ENCODE peak calls at places on chromosome 21, in seven cellular contexts. Z is naive thymus-derived CD4-positive, alpha-beta T cell; D is CD4-positive, alpha-beta memory T cell; F is stomach; L is astrocyte of the spinal cord; X is cardiac fibroblast; W is ascending aorta. G is an unnamed sample.

GRCh38 chr21:30463713-30464112 is 16.5 kb downstream of the KRTAP19-1 start:
- DNase-seq in Z (no peak), D (no peak), F (no peak), L (no peak), X (no peak), W (no peak), G (no peak)

GRCh38 chr21:41142051-41142795 is 25.7 kb upstream of the BACE2 start:
- DNase-seq in Z (no peak), D (no peak), F (no peak), L (peak; percentile 58), X (peak; percentile 54), W (peak; percentile 76), G (no peak)

GRCh38 chr21:25934771-25935224 is 200.0 kb downstream of the GABPA start:
- DNase-seq in Z (no peak), D (no peak), F (peak; percentile 75), L (peak; percentile 96), X (peak; percentile 94), W (peak; percentile 94), G (no peak)

GRCh38 chr21:41220208-41220733 is 52.3 kb downstream of the BACE2 start:
- DNase-seq in Z (no peak), D (no peak), F (no peak), L (no peak), X (peak; percentile 25), W (no peak), G (no peak)

GRCh38 chr21:44353200-44353970 is at the start of gene TRPM2:
- DNase-seq in Z (peak; percentile 56), D (no peak), F (peak; percentile 40), L (no peak), X (peak; percentile 43), W (no peak), G (peak; percentile 70)

GRCh38 chr21:44737706-44738354 is 26.5 kb upstream of the TSPEAR start:
- DNase-seq in Z (no peak), D (no peak), F (no peak), L (peak; percentile 62), X (peak; percentile 17), W (no peak), G (no peak)

GRCh38 chr21:25350056-25350455 is 257.2 kb downstream of the MRPL39 start:
- DNase-seq in Z (no peak), D (no peak), F (no peak), L (peak; percentile 61), X (peak; percentile 49), W (no peak), G (no peak)

GRCh38 chr21:29656504-29657227 is 283.1 kb downstream of the GRIK1 start:
- DNase-seq in Z (no peak), D (no peak), F (no peak), L (peak; percentile 86), X (peak; percentile 64), W (no peak), G (no peak)

GRCh38 chr21:43734830-43735229 is 15.9 kb downstream of the PDXK start:
- DNase-seq in Z (no peak), D (no peak), F (peak; percentile 54), L (peak; percentile 74), X (peak; percentile 88), W (no peak), G (no peak)

GRCh38 chr21:44527156-44527982 is 12.6 kb downstream of the KRTAP10-1 start:
- DNase-seq in Z (no peak), D (no peak), F (no peak), L (no peak), X (no peak), W (peak; percentile 42), G (no peak)

GRCh38 chr21:29155933-29156260 is 25.5 kb downstream of the MAP3K7CL start:
- DNase-seq in Z (no peak), D (no peak), F (no peak), L (no peak), X (no peak), W (no peak), G (no peak)

GRCh38 chr21:14879458-14879857 is 185.3 kb downstream of the NRIP1 start:
- DNase-seq in Z (no peak), D (no peak), F (no peak), L (no peak), X (no peak), W (no peak), G (no peak)

GRCh38 chr21:34952701-34953100 is 96.4 kb downstream of the RUNX1 start:
- DNase-seq in Z (no peak), D (no peak), F (no peak), L (no peak), X (no peak), W (no peak), G (no peak)

GRCh38 chr21:31493350-31493880 is 149.4 kb upstream of the TIAM1 start:
- DNase-seq in Z (no peak), D (no peak), F (no peak), L (no peak), X (no peak), W (no peak), G (no peak)

GRCh38 chr21:31490471-31490870 is 146.4 kb upstream of the TIAM1 start:
- DNase-seq in Z (no peak), D (no peak), F (no peak), L (no peak), X (no peak), W (no peak), G (no peak)

GRCh38 chr21:31484219-31484618 is 140.2 kb upstream of the TIAM1 start:
- DNase-seq in Z (no peak), D (no peak), F (no peak), L (no peak), X (no peak), W (no peak), G (no peak)

GRCh38 chr21:31491617-31492016 is 147.6 kb upstream of the TIAM1 start:
- DNase-seq in Z (no peak), D (no peak), F (no peak), L (no peak), X (no peak), W (no peak), G (no peak)

DNA sequence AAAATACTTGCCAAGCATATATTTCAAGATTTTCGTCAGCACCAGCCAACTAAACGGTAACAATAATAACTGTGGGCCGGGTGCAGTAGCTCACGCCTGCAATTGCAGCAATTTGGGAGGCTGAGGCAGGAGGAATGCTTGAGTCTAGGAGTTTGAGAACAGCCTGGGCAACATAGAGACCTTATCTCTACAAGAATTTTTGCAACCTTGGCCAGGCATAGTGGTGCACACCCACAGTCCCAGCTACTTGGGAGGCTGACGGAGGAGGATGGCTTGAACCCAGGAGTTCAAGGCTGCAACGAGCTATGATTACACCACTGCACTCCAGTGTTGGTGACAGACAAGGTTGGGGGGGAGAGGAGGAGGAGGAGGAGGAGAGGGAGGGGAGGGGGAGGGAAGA is 145.0 kb upstream of the TIAM1 start:
- DNase-seq in Z (no peak), D (no peak), F (no peak), L (no peak), X (no peak), W (no peak), G (no peak)
- H3K4me3 ChIP-seq in Z (no peak overlapping the region), D (no peak overlapping the region), F (no peak overlapping the region), L (no peak overlapping the region), X (no peak overlapping the region), W (no peak overlapping the region), G (no peak overlapping the region)

DNA sequence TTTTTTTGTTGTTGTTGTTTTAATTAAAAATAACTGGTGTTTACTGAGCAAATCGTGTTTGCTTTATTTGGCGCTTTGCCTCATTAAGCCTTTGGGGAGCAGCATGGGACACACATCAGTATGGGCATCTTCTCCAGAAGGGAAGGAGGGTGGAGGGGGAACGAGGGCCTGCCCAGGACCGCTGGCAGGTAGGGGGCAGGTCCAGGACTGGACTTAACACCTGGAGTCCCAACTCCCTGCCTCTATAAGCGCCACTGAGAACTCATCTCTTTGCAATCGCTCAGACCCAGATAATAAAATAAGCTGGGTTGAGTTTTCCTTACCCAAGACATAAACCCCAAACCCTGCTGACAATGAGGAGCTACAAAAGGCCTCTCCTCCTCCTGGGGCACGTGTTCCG is 15.1 kb downstream of the ABCG1 start:
- DNase-seq in Z (no peak), D (no peak), F (no peak), L (no peak), X (no peak), W (no peak), G (no peak)
- H3K4me3 ChIP-seq in Z (peak overlapping the region; percentile 59), D (no peak overlapping the region), F (peak overlapping the region; percentile 47), L (no peak overlapping the region), X (no peak overlapping the region), W (peak overlapping the region; percentile 73), G (peak overlapping the region; percentile 49)

DNA sequence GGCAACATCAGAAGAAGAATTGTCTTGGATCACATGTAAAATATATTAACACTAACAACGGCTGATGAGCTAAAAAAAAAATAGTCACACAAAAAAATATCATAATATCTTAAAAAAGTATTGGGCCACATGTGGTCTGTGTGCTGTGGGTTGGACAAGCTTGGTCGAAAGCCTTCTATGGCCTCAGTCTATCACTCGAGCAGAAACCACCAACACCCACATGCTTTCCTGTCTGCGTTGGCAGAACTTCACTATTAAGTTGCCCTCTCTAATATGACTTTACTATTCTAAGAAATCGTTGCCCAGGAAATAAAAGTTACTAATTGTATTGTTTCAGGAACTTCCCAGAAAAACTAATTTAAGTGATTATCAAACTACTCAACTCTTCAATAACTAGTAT is 28.2 kb upstream of the ETS2 start:
- DNase-seq in Z (no peak), D (no peak), F (no peak), L (no peak), X (no peak), W (peak; percentile 8), G (no peak)
- H3K4me3 ChIP-seq in Z (no peak overlapping the region), D (no peak overlapping the region), F (no peak overlapping the region), L (no peak overlapping the region), X (no peak overlapping the region), W (no peak overlapping the region), G (no peak overlapping the region)

DNA sequence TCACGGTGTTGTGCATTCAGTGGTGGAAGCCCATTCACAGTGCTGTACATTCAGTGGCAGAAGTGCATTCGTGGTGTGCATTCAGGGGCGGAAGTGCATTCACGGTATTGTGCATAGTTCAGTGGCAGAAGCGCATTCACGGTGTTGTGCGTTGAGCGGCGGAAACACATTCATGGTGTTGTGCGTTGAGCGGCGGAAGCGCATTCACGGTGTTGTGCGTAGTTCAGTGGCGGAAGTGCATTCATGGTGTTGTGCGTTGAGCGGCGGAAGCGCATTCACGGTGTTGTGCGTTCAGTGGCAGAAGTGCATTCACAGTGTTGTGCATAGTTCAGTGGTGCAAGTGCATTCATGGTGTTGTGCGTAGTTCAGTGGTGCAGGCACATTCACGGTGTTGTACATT is 60.6 kb downstream of the PCNT start:
- DNase-seq in Z (no peak), D (no peak), F (no peak), L (no peak), X (no peak), W (no peak), G (no peak)
- H3K4me3 ChIP-seq in Z (no peak overlapping the region), D (no peak overlapping the region), F (no peak overlapping the region), L (no peak overlapping the region), X (no peak overlapping the region), W (no peak overlapping the region), G (no peak overlapping the region)

DNA sequence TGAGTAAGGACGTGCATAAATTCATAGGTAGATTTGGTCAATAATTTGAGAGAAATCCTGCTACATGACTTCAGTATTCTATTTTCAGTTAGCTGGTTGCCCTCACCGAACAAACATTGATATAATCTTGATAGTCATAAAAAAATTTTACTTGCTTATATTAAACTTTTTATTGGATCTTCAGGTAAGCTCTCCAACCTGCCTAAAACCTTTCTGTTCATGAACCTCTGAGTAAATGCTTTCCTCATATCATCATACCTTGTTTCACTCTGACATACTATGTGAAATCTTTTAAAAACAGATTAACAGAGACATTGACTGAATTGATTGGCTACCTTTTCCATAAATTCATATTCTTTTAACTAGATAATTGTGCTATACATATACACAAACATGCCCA is 299.0 kb downstream of the NCAM2 start:
- DNase-seq in Z (no peak), D (no peak), F (no peak), L (no peak), X (no peak), W (no peak), G (no peak)
- H3K4me3 ChIP-seq in Z (no peak overlapping the region), D (no peak overlapping the region), F (no peak overlapping the region), L (no peak overlapping the region), X (no peak overlapping the region), W (no peak overlapping the region), G (no peak overlapping the region)

GRCh38 chr21:24046816-24047443 is 1560.4 kb downstream of the MRPL39 start:
- DNase-seq in Z (peak; percentile 15), D (no peak), F (no peak), L (peak; percentile 10), X (no peak), W (no peak), G (no peak)
- H3K4me3 ChIP-seq in Z (no peak overlapping the region), D (no peak overlapping the region), F (no peak overlapping the region), L (no peak overlapping the region), X (no peak overlapping the region), W (no peak overlapping the region), G (no peak overlapping the region)

G was measured in CD8-positive, alpha-beta T cell.